ENCODE peak calls at places on chromosomes 6 and 20, in nine cellular contexts. E, I, V, U, A, R, T, Z and N are unnamed samples.

GRCh38 chr20:56843817-56844216 is 214.7 kb downstream of the TFAP2C start:
- DNase-seq in V (no peak), U (no peak), E (no peak), T (no peak), R (no peak), A (no peak), Z (no peak), I (no peak), N (no peak)

GRCh38 chr20:32780749-32781402 is 18.7 kb downstream of the DNMT3B start:
- DNase-seq in Z (no peak), R (no peak), T (no peak), E (no peak), V (no peak), A (no peak), I (no peak), U (no peak), N (no peak)

GRCh38 chr6:167855825-167856425 is 29.2 kb downstream of the AFDN start:
- DNase-seq in U (no peak), T (peak), A (peak), R (no peak), Z (peak), E (peak), I (no peak), V (no peak), N (no peak)

GRCh38 chr6:164108869-164109769 is 694.6 kb downstream of the QKI start:
- DNase-seq in Z (peak), R (no peak), T (no peak), V (no peak), I (peak), E (no peak), U (peak), A (no peak), N (peak)

GRCh38 chr6:138537090-138537489 is 37.8 kb upstream of the NHSL1 start:
- DNase-seq in A (peak), V (no peak), Z (no peak), E (no peak), R (no peak), T (peak), U (no peak), I (no peak), N (no peak)

GRCh38 chr20:16115891-16116577 is 457.2 kb downstream of the KIF16B start:
- DNase-seq in Z (no peak), I (no peak), R (no peak), T (no peak), V (no peak), A (no peak), E (no peak), U (peak), N (no peak)

GRCh38 chr6:37134622-37135191 is 35.2 kb upstream of the PIM1 start:
- DNase-seq in U (no peak), Z (peak), T (peak), I (no peak), V (peak), A (peak), R (no peak), E (peak), N (peak)

GRCh38 chr20:62710886-62711702 is 2.5 kb downstream of the NTSR1 start:
- DNase-seq in I (no peak), U (no peak), A (no peak), R (no peak), V (no peak), T (peak), Z (no peak), E (no peak), N (no peak)

GRCh38 chr6:31776563-31776960 is 566 bp downstream of the VWA7 start:
- DNase-seq in A (no peak), Z (no peak), E (no peak), T (no peak), I (no peak), U (no peak), V (no peak), R (no peak), N (no peak)

GRCh38 chr6:89412071-89413005 is at the start of gene RRAGD:
- DNase-seq in T (no peak), R (peak), V (peak), U (peak), E (no peak), A (no peak), I (peak), Z (no peak), N (peak)

GRCh38 chr6:158797331-158798202 is 21.6 kb downstream of the EZR start:
- DNase-seq in E (no peak), Z (peak), V (no peak), T (peak), U (no peak), R (no peak), A (peak), I (no peak), N (no peak)
- H3K27ac ChIP-seq in E (peak), Z (no peak), V (no peak), T (no peak), U (peak), R (no peak), A (peak), I (peak), N (peak)

DNA sequence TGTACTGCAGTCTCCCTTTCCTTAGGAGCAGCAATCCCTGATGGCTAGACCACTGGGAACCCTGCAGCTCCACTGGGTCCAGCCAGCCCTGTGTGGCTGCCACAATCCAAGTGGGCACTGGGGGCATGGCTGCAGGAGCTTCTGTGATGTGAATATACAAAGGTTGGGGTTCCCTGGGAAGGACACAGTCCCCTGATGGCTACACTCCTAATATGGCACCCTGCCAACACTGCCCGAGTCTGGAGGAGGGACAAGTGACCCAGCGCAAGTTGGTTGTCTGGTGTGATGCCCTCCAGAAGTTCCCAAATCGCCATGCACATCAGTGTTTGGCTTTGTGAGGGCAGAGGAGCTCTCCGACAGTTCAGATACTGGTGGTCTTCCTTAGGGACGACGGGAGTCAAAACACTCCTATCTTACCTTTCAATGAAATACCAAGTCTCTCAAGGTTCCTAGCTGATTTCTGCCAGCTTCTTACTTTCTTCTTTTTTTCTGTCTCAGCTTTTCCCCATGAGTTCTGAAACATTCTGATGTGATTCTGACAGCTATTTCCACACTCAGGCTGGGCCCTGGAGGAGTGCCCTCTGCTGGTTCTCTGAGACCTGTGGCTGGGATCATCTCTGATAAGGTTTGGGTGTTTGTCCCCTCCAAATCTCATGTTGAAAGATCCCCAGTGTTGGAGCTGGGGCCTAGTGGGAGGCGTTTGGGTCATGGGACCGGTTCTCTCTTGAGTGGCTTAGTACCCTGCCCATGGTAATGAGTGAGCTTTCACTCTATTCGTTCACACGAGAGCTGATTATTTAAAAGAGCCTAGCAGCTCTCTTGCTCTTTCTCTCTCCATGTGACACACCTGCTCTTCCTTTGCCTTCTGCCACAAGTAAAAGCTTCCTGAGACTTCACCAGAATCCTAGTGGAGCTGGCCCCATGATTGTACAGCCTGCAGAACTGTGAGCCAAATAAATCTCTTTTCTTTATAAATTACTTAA is 15.5 kb upstream of the ZFP57 start:
- DNase-seq in Z (no peak), U (no peak), V (no peak), T (no peak), A (peak), R (no peak), I (no peak), E (no peak), N (no peak)
- H3K27ac ChIP-seq in Z (no peak), U (no peak), V (no peak), T (no peak), A (no peak), R (no peak), I (no peak), E (no peak), N (no peak)

GRCh38 chr6:44487002-44487401 is 99.5 kb downstream of the CDC5L start:
- DNase-seq in Z (no peak), V (no peak), R (no peak), U (no peak), I (no peak), E (no peak), T (no peak), A (no peak), N (no peak)
- H3K27ac ChIP-seq in Z (no peak), V (no peak), R (no peak), U (no peak), I (no peak), E (no peak), T (no peak), A (no peak), N (no peak)

GRCh38 chr6:136739501-136739900 is 52.8 kb downstream of the MAP3K5 start:
- DNase-seq in U (no peak), Z (no peak), E (no peak), A (no peak), R (no peak), I (no peak), V (no peak), T (no peak), N (no peak)
- H3K27ac ChIP-seq in U (peak), Z (no peak), E (no peak), A (no peak), R (no peak), I (no peak), V (peak), T (peak), N (no peak)

DNA sequence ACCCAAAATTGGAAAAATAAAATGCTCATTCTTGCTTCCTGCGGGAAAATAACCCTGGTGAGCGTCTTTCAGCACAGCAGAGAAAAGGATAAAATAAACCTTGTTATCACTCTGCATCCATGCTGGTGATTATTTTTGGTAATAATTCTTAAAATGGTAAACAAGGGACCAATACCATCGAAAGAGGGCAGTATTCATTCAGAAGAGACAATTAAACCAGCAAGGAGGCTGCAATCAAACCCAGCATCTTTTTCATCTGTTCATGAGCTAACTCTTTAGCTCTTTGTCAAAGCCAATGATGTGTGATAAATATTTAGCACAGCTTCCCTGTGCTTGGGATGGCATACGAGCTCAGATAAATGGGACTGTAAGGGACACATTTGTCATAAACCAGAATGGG is 34.3 kb downstream of the CDH26 start:
- DNase-seq in E (no peak), V (no peak), Z (no peak), U (no peak), A (no peak), R (no peak), T (peak), I (no peak), N (no peak)
- H3K27ac ChIP-seq in E (no peak), V (no peak), Z (no peak), U (no peak), A (no peak), R (no peak), T (no peak), I (no peak), N (no peak)